ENCODE peak calls at places on chromosomes 1 and 21, in six cellular contexts. One of them, this sample, is unnamed.
A peak's percentile ranks its signal among the peaks of the same experiment; 100 is the strongest.

GRCh38 chr1:160580208-160580812 is 1.0 kb upstream of the CD84 start:
- DNase-seq in HFFc6: no peak
- DNase-seq in CD4-positive, alpha-beta T cell: no peak
- DNase-seq in upper lobe of right lung: no peak
- DNase-seq in cardiac muscle cell: no peak
- DNase-seq in GM23338: no peak
- DNase-seq in this sample: no peak

GRCh38 chr1:25174730-25175612 is 57.3 kb downstream of the SYF2 start:
- DNase-seq in HFFc6: no peak
- DNase-seq in CD4-positive, alpha-beta T cell: no peak
- DNase-seq in upper lobe of right lung: no peak
- DNase-seq in cardiac muscle cell: no peak
- DNase-seq in GM23338: no peak
- DNase-seq in this sample: no peak

GRCh38 chr1:226001852-226002666 is 2.9 kb upstream of the SDE2 start:
- DNase-seq in HFFc6: peak; percentile 8
- DNase-seq in CD4-positive, alpha-beta T cell: peak; percentile 60
- DNase-seq in upper lobe of right lung: peak; percentile 74
- DNase-seq in cardiac muscle cell: peak; percentile 45
- DNase-seq in GM23338: no peak
- DNase-seq in this sample: no peak

GRCh38 chr1:236907205-236907604 is 97.0 kb downstream of the MT1HL1 start:
- DNase-seq in HFFc6: no peak
- DNase-seq in CD4-positive, alpha-beta T cell: no peak
- DNase-seq in upper lobe of right lung: no peak
- DNase-seq in cardiac muscle cell: no peak
- DNase-seq in GM23338: no peak
- DNase-seq in this sample: no peak

GRCh38 chr1:159007734-159008133 is 2.0 kb upstream of the IFI16 start:
- DNase-seq in HFFc6: no peak
- DNase-seq in CD4-positive, alpha-beta T cell: no peak
- DNase-seq in upper lobe of right lung: no peak
- DNase-seq in cardiac muscle cell: no peak
- DNase-seq in GM23338: no peak
- DNase-seq in this sample: no peak

GRCh38 chr1:94863919-94864318 is 43.8 kb downstream of the SLC44A3 start:
- DNase-seq in HFFc6: peak; percentile 85
- DNase-seq in CD4-positive, alpha-beta T cell: no peak
- DNase-seq in upper lobe of right lung: no peak
- DNase-seq in cardiac muscle cell: peak; percentile 92
- DNase-seq in GM23338: no peak
- DNase-seq in this sample: peak; percentile 76

GRCh38 chr1:206930210-206930798 is 8.6 kb upstream of the FCMR start:
- DNase-seq in HFFc6: no peak
- DNase-seq in CD4-positive, alpha-beta T cell: no peak
- DNase-seq in upper lobe of right lung: no peak
- DNase-seq in cardiac muscle cell: no peak
- DNase-seq in GM23338: no peak
- DNase-seq in this sample: no peak

GRCh38 chr1:54410359-54410758 is 4.2 kb upstream of the SSBP3 start:
- DNase-seq in HFFc6: no peak
- DNase-seq in CD4-positive, alpha-beta T cell: no peak
- DNase-seq in upper lobe of right lung: no peak
- DNase-seq in cardiac muscle cell: no peak
- DNase-seq in GM23338: no peak
- DNase-seq in this sample: no peak

GRCh38 chr1:107593436-107594209 is 371.4 kb downstream of the VAV3 start:
- DNase-seq in HFFc6: no peak
- DNase-seq in CD4-positive, alpha-beta T cell: no peak
- DNase-seq in upper lobe of right lung: no peak
- DNase-seq in cardiac muscle cell: no peak
- DNase-seq in GM23338: no peak
- DNase-seq in this sample: no peak

GRCh38 chr1:228405200-228405978 is 1.2 kb downstream of the TRIM11 start:
- DNase-seq in HFFc6: no peak
- DNase-seq in CD4-positive, alpha-beta T cell: no peak
- DNase-seq in upper lobe of right lung: no peak
- DNase-seq in cardiac muscle cell: no peak
- DNase-seq in GM23338: no peak
- DNase-seq in this sample: no peak

GRCh38 chr1:36465731-36466369 is 1.7 kb upstream of the MRPS15 start:
- DNase-seq in HFFc6: no peak
- DNase-seq in CD4-positive, alpha-beta T cell: no peak
- DNase-seq in upper lobe of right lung: no peak
- DNase-seq in cardiac muscle cell: no peak
- DNase-seq in GM23338: no peak
- DNase-seq in this sample: no peak

GRCh38 chr21:46401186-46401910 is 57.3 kb upstream of the DIP2A start:
- DNase-seq in HFFc6: no peak
- DNase-seq in CD4-positive, alpha-beta T cell: no peak
- DNase-seq in upper lobe of right lung: no peak
- DNase-seq in cardiac muscle cell: no peak
- DNase-seq in GM23338: no peak
- DNase-seq in this sample: no peak

GRCh38 chr1:84271452-84272273 is 29.8 kb upstream of the SAMD13 start:
- DNase-seq in HFFc6: peak; percentile 18
- DNase-seq in CD4-positive, alpha-beta T cell: no peak
- DNase-seq in upper lobe of right lung: no peak
- DNase-seq in cardiac muscle cell: peak; percentile 30
- DNase-seq in GM23338: peak; percentile 43
- DNase-seq in this sample: peak; percentile 15

GRCh38 chr1:199124351-199124750 is 485.5 kb downstream of the PTPRC start:
- DNase-seq in HFFc6: peak; percentile 11
- DNase-seq in CD4-positive, alpha-beta T cell: no peak
- DNase-seq in upper lobe of right lung: no peak
- DNase-seq in cardiac muscle cell: peak; percentile 47
- DNase-seq in GM23338: no peak
- DNase-seq in this sample: no peak

GRCh38 chr1:15323351-15323988 is 76.4 kb downstream of the FHAD1 start:
- DNase-seq in HFFc6: peak; percentile 62
- DNase-seq in CD4-positive, alpha-beta T cell: peak; percentile 61
- DNase-seq in upper lobe of right lung: peak; percentile 82
- DNase-seq in cardiac muscle cell: peak; percentile 88
- DNase-seq in GM23338: peak; percentile 83
- DNase-seq in this sample: no peak

GRCh38 chr1:241518447-241519307 is 878 bp downstream of the FH start:
- DNase-seq in HFFc6: no peak
- DNase-seq in CD4-positive, alpha-beta T cell: no peak
- DNase-seq in upper lobe of right lung: peak; percentile 74
- DNase-seq in cardiac muscle cell: peak; percentile 28
- DNase-seq in GM23338: no peak
- DNase-seq in this sample: no peak

GRCh38 chr1:212104586-212105282 is 69.2 kb downstream of the DTL start:
- DNase-seq in HFFc6: no peak
- DNase-seq in CD4-positive, alpha-beta T cell: no peak
- DNase-seq in upper lobe of right lung: no peak
- DNase-seq in cardiac muscle cell: no peak
- DNase-seq in GM23338: no peak
- DNase-seq in this sample: peak; percentile 54

GRCh38 chr1:206766251-206766856 is 4.2 kb upstream of the IL19 start:
- DNase-seq in HFFc6: peak; percentile 82
- DNase-seq in CD4-positive, alpha-beta T cell: peak; percentile 69
- DNase-seq in upper lobe of right lung: peak; percentile 82
- DNase-seq in cardiac muscle cell: peak; percentile 82
- DNase-seq in GM23338: no peak
- DNase-seq in this sample: peak; percentile 19

GRCh38 chr1:10962483-10962882 is 50.0 kb upstream of the TARDBP start:
- DNase-seq in HFFc6: no peak
- DNase-seq in CD4-positive, alpha-beta T cell: no peak
- DNase-seq in upper lobe of right lung: no peak
- DNase-seq in cardiac muscle cell: peak; percentile 68
- DNase-seq in GM23338: no peak
- DNase-seq in this sample: no peak

GRCh38 chr21:17775431-17776126 is 43.6 kb downstream of the C21orf91 start:
- DNase-seq in HFFc6: no peak
- DNase-seq in CD4-positive, alpha-beta T cell: peak; percentile 53
- DNase-seq in upper lobe of right lung: no peak
- DNase-seq in cardiac muscle cell: no peak
- DNase-seq in GM23338: no peak
- DNase-seq in this sample: no peak

GRCh38 chr1:25568090-25568833 is 24.9 kb downstream of the LDLRAP1 start:
- DNase-seq in HFFc6: peak; percentile 39
- DNase-seq in CD4-positive, alpha-beta T cell: no peak
- DNase-seq in upper lobe of right lung: no peak
- DNase-seq in cardiac muscle cell: peak; percentile 70
- DNase-seq in GM23338: peak; percentile 93
- DNase-seq in this sample: no peak

GRCh38 chr1:238898856-238899255 is 487.5 kb upstream of the CHRM3 start:
- DNase-seq in HFFc6: peak; percentile 33
- DNase-seq in CD4-positive, alpha-beta T cell: no peak
- DNase-seq in upper lobe of right lung: no peak
- DNase-seq in cardiac muscle cell: no peak
- DNase-seq in GM23338: no peak
- DNase-seq in this sample: no peak

DNA sequence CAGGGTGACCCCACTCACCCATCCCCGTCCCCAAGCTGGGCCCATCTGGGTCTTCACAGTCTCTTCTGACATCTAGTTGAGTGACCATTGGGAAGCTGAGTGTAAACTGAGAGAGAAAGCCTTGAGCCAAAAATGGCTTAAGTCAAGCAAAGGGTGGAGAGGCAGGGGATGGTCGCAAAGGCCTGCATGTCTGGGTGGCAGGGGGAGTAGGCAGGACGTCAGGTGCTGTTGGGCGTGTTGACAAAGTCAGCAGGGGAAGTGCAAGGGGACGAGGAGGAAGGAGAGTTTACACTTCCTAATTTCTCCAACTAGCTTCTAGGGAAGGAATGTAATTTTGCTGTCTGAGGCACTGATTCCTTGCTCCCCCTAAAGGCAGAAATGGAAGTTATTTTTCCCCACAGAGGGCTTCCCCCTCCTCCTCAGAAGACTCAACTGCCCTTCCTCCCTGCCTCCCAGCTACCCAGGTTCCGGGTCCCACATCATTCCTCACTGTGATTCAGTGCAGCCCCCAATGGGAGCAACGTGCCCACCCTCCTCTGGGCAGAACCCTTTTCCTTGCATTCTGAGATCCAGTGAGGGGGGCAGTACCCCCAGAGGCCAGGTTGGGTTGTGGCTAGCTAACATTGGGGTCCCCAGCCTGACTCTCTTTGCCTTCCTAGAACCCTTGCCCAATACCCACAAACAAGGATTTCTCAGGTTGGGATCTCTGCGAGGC is 1.2 kb upstream of the ADORA1 start:
- DNase-seq in HFFc6: peak; percentile 17
- DNase-seq in CD4-positive, alpha-beta T cell: no peak
- DNase-seq in upper lobe of right lung: peak; percentile 56
- DNase-seq in cardiac muscle cell: peak; percentile 54
- DNase-seq in GM23338: peak; percentile 79
- DNase-seq in this sample: no peak
- TF ChIP-seq CTCF in HFFc6: peak; percentile 73
- TF ChIP-seq CTCF in CD4-positive, alpha-beta T cell: no peak
- TF ChIP-seq CTCF in upper lobe of right lung: peak; percentile 37
- TF ChIP-seq CTCF in cardiac muscle cell: peak; percentile 64
- TF ChIP-seq CTCF in GM23338: peak; percentile 58
- TF ChIP-seq CTCF in this sample: peak; percentile 50

GRCh38 chr1:110221119-110221518 is 11.0 kb downstream of the KCNC4 start:
- DNase-seq in HFFc6: no peak
- DNase-seq in CD4-positive, alpha-beta T cell: no peak
- DNase-seq in upper lobe of right lung: no peak
- DNase-seq in cardiac muscle cell: no peak
- DNase-seq in GM23338: no peak
- DNase-seq in this sample: no peak
- TF ChIP-seq CTCF in HFFc6: no peak
- TF ChIP-seq CTCF in CD4-positive, alpha-beta T cell: no peak
- TF ChIP-seq CTCF in upper lobe of right lung: no peak
- TF ChIP-seq CTCF in cardiac muscle cell: no peak
- TF ChIP-seq CTCF in GM23338: no peak
- TF ChIP-seq CTCF in this sample: no peak

DNA sequence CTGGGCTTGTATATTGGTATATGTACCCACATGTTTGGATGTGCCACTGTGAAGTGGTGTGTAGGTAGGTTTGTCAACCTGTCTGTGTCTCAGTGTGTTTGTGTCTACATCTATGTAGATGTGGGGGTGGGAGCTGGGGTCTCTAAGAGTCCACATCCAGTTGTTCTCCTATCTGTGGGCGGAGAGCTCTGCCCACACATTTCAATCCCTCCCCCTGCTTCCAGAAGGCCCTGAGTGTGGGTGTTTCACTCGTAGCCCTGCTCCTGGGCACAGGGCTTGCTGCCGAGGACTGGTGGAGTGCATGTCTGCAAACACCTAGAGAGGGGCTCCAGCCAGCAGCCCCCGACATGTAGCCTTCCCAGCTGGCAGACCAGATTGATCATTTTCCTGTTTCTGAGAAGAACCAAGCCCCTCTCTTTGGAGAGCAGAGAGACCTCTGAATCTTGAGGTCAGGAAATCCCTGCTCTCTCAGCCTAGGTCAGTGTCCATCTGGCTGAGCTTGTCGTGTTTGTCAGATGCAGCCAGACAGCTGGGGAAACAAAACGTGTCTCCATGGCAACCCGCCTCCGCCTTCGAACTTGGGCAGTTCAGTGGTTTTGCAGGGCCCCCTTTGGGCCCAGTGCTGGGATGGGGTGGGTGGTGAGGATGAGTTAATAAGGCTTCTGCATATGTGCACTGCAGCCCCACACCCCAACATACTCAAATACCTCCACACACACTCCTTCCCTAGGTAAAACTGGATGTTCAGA is 31.2 kb upstream of the SYNC start:
- DNase-seq in HFFc6: no peak
- DNase-seq in CD4-positive, alpha-beta T cell: no peak
- DNase-seq in upper lobe of right lung: no peak
- DNase-seq in cardiac muscle cell: peak; percentile 29
- DNase-seq in GM23338: peak; percentile 70
- DNase-seq in this sample: no peak
- TF ChIP-seq CTCF in HFFc6: no peak
- TF ChIP-seq CTCF in CD4-positive, alpha-beta T cell: no peak
- TF ChIP-seq CTCF in upper lobe of right lung: no peak
- TF ChIP-seq CTCF in cardiac muscle cell: no peak
- TF ChIP-seq CTCF in GM23338: no peak
- TF ChIP-seq CTCF in this sample: no peak

DNA sequence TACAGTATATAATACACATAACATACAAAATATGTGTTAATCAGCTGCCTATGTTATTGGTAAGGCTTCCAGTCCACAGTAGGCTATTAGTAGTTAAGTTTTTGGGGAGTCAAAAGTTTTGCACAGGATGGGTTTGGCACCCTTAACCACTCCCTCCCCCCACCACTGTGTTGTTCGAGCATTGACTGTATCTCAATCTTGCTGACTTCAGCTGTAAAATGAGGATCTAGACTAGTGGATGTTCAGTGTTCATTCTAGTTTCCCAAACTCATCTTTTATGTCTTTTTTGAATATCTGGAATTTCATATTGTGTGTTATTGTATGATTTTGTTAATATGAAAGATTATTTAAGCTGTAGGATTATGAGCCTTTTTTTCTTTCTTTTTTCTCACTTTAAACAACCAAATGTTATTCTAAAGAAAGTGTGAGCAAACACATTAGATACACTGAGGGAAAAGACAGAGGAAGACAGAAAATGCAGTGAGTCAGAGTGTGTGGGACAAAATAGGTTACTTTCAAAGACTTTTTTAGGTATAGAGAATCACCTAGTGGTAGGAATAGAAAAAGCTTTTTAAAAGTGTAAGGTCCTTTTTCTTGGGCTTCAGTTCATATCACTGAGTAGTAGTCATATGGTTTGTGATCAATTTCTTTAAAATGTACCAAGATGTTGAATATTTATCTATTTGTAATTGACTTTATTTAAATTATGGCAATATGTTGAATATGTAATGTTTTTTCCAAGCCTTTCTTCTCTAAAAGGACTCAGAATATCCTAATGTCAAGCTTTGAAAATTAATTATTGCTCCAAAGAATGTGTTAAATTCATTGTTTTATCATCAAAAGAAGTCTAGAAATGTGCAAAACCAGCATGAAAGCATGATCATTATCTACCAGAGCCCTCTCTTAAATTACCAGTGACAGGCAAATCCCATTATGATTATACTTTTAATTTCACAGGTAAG is 17.9 kb upstream of the CENPF start:
- DNase-seq in HFFc6: peak; percentile 65
- DNase-seq in CD4-positive, alpha-beta T cell: no peak
- DNase-seq in upper lobe of right lung: no peak
- DNase-seq in cardiac muscle cell: peak; percentile 75
- DNase-seq in GM23338: peak; percentile 71
- DNase-seq in this sample: no peak
- TF ChIP-seq CTCF in HFFc6: peak; percentile 94
- TF ChIP-seq CTCF in CD4-positive, alpha-beta T cell: peak; percentile 57
- TF ChIP-seq CTCF in upper lobe of right lung: peak; percentile 66
- TF ChIP-seq CTCF in cardiac muscle cell: peak; percentile 84
- TF ChIP-seq CTCF in GM23338: peak; percentile 71
- TF ChIP-seq CTCF in this sample: peak; percentile 81

This sample was measured in AG09319.